ENCODE peak calls at places on chromosomes 6 and 20, in six cellular contexts. R is cardiac muscle cell, P is AG10803, G is Panc1, X is esophagus squamous epithelium, F is right lobe of liver. C is an unnamed sample.

GRCh38 chr6:144931172-144932035 is 646.3 kb downstream of the UTRN start:
- DNase-seq in P (peak; percentile 50), F (no peak), G (peak; percentile 25), X (no peak), R (peak; percentile 54), C (no peak)

GRCh38 chr6:116385462-116385807 is 14.7 kb downstream of the DSE start:
- DNase-seq in R (peak; percentile 56), G (no peak), X (no peak), F (no peak), P (peak; percentile 77), C (no peak)

GRCh38 chr20:16011061-16011460 is 562.2 kb downstream of the KIF16B start:
- DNase-seq in X (no peak), R (no peak), F (no peak), G (no peak), P (no peak), C (no peak)

GRCh38 chr20:46206025-46206424 is 87.9 kb downstream of the CD40 start:
- DNase-seq in X (no peak), F (peak; percentile 37), G (peak; percentile 25), P (peak; percentile 36), R (peak; percentile 69), C (no peak)

GRCh38 chr6:158737710-158738615 is 81.2 kb downstream of the EZR start:
- DNase-seq in G (no peak), R (peak; percentile 41), F (peak; percentile 78), P (peak; percentile 43), X (no peak), C (no peak)

GRCh38 chr20:50788045-50788867 is 6.6 kb upstream of the BCAS4 start:
- DNase-seq in R (peak; percentile 88), F (no peak), G (peak; percentile 81), P (peak; percentile 79), X (no peak), C (no peak)

GRCh38 chr20:588932-589672 is 21.0 kb downstream of the TCF15 start:
- DNase-seq in G (no peak), X (no peak), P (no peak), R (no peak), F (peak; percentile 3), C (no peak)

GRCh38 chr20:37464611-37465010 is 56.4 kb upstream of the NNAT start:
- DNase-seq in P (no peak), X (no peak), G (no peak), R (no peak), F (no peak), C (no peak)

GRCh38 chr6:14501240-14501639 is 383.7 kb downstream of the CD83 start:
- DNase-seq in P (no peak), F (no peak), X (no peak), R (no peak), G (no peak), C (peak; percentile 63)

GRCh38 chr6:140828833-140829232 is 1303.9 kb upstream of the GJE1 start:
- DNase-seq in R (no peak), G (no peak), F (no peak), P (no peak), X (no peak), C (no peak)

GRCh38 chr6:44833248-44833647 is 445.7 kb downstream of the CDC5L start:
- DNase-seq in G (no peak), P (no peak), X (no peak), R (no peak), F (no peak), C (no peak)

GRCh38 chr6:116280161-116280959 is 630 bp upstream of the TSPYL1 start:
- DNase-seq in P (peak; percentile 16), R (peak; percentile 28), X (no peak), G (no peak), F (no peak), C (no peak)

GRCh38 chr6:74735304-74735703 is 470.5 kb downstream of the COL12A1 start:
- DNase-seq in X (no peak), P (peak; percentile 97), G (no peak), F (no peak), R (peak; percentile 90), C (no peak)

GRCh38 chr6:67541591-67541990 is 1093.5 kb upstream of the ADGRB3 start:
- DNase-seq in P (no peak), R (no peak), F (no peak), X (no peak), G (no peak), C (no peak)

GRCh38 chr6:41708856-41709255 is 26.6 kb downstream of the TFEB start:
- DNase-seq in X (no peak), G (no peak), P (no peak), F (no peak), R (no peak), C (no peak)

GRCh38 chr6:39266782-39267355 is 37.6 kb upstream of the KCNK5 start:
- DNase-seq in F (no peak), R (no peak), X (no peak), P (no peak), G (no peak), C (no peak)

GRCh38 chr6:114084327-114084890 is 113.5 kb upstream of the HDAC2 start:
- DNase-seq in X (no peak), P (peak; percentile 74), G (no peak), R (peak; percentile 43), F (no peak), C (no peak)

GRCh38 chr6:157468054-157468453 is 87.1 kb downstream of the ZDHHC14 start:
- DNase-seq in P (no peak), R (no peak), F (no peak), G (no peak), X (no peak), C (no peak)

GRCh38 chr6:16766043-16766521 is 4.8 kb upstream of the ATXN1 start:
- DNase-seq in F (no peak), P (peak; percentile 96), R (no peak), X (no peak), G (peak; percentile 94), C (no peak)
- H3K4me3 ChIP-seq in F (no peak overlapping the region), P (no peak overlapping the region), R (no peak overlapping the region), X (no peak overlapping the region), G (no peak overlapping the region), C (no peak overlapping the region)

DNA sequence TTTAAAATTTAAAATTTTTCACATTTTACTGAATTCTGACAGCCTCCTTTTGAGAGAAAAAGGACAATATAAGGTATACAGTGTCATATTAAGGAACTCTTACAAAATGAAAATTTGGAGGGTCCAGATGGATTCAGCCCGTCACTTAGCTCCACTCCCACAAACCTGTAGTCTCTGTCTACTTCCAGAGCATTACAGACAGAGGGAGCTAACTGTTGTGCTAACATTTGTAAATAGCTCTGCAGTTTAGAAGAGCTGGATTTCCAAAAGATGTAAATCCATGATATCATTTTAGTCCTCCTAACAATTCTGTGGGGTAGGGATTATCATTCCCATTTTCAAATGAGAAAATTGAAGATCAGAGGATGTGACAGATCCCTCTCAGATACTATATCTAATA is 16.1 kb upstream of the SERINC3 start:
- DNase-seq in R (no peak), F (no peak), G (no peak), X (no peak), P (no peak), C (no peak)
- TF ChIP-seq CTCF in R (no peak), F (no peak), G (no peak), X (no peak), P (peak; percentile 38), C (peak; percentile 18)

GRCh38 chr6:33323623-33323948 is 6.0 kb upstream of the ZBTB22 start:
- DNase-seq in F (no peak), R (no peak), G (no peak), X (no peak), P (no peak), C (no peak)

GRCh38 chr6:33320315-33321181 is 3.0 kb upstream of the ZBTB22 start:
- DNase-seq in G (no peak), X (no peak), R (peak; percentile 94), P (peak; percentile 28), F (peak; percentile 85), C (no peak)

GRCh38 chr6:33318426-33319073 is 1.0 kb upstream of the ZBTB22 start:
- DNase-seq in R (no peak), X (no peak), P (no peak), G (no peak), F (no peak), C (no peak)

GRCh38 chr6:33319939-33320314 is 2.4 kb upstream of the ZBTB22 start:
- DNase-seq in G (no peak), X (no peak), R (no peak), F (no peak), P (no peak), C (no peak)

DNA sequence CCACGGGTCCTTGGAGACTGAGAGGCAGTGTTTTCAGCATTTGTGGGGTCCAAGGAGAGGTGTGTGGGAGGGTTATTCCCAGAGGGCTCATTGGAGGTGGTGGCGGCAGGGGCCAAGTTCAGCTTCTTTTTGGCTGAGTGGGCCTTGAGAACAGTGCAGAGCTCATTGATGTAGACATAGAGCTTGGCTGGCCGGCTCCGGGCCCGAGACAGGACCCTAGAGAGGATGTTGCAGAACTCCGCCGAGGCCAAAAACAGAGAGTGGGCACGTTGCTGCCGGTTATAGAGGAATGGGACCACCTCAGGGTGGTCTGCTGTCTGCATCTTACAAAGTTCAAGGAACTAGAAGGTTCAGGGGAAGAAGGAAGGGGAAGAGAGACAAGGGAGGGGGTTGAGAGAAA is 3.7 kb upstream of the ZBTB22 start:
- DNase-seq in F (peak; percentile 26), P (no peak), X (no peak), G (no peak), R (no peak), C (no peak)
- H3K4me3 ChIP-seq in F (no peak overlapping the region), P (peak overlapping the region; percentile 80), X (peak overlapping the region; percentile 91), G (peak overlapping the region; percentile 65), R (no peak overlapping the region), C (peak overlapping the region; percentile 92)

GRCh38 chr20:60050193-60050960 is 92.2 kb downstream of the CDH26 start:
- DNase-seq in R (no peak), P (no peak), G (no peak), X (no peak), F (peak; percentile 35), C (no peak)
- TF ChIP-seq CTCF in R (no peak), P (peak; percentile 14), G (peak; percentile 36), X (peak; percentile 79), F (peak; percentile 60), C (peak; percentile 64)

GRCh38 chr6:136751991-136752390 is 40.3 kb downstream of the MAP3K5 start:
- DNase-seq in P (no peak), F (no peak), X (no peak), R (no peak), G (no peak), C (no peak)
- H3K4me3 ChIP-seq in P (no peak overlapping the region), F (no peak overlapping the region), X (no peak overlapping the region), R (no peak overlapping the region), G (no peak overlapping the region), C (no peak overlapping the region)

GRCh38 chr20:21798384-21798783 is 92.9 kb downstream of the PAX1 start:
- DNase-seq in G (no peak), P (no peak), F (no peak), R (no peak), X (no peak), C (no peak)

GRCh38 chr20:21801193-21801592 is 95.7 kb downstream of the PAX1 start:
- DNase-seq in G (no peak), F (no peak), P (no peak), X (no peak), R (no peak), C (no peak)

GRCh38 chr20:21796059-21796458 is 90.6 kb downstream of the PAX1 start:
- DNase-seq in X (no peak), P (no peak), G (no peak), F (no peak), R (no peak), C (no peak)
- TF ChIP-seq CTCF in X (peak; percentile 14), P (no peak), G (peak; percentile 44), F (no peak), R (no peak), C (peak; percentile 25)

C was measured in epithelial cell of proximal tubule.